ENCODE peak calls at places on chromosomes 11 and 22, in six cellular contexts. W, G, O, T, E and U are unnamed samples.
A peak's percentile ranks its signal among the peaks of the same experiment; 100 is the strongest.

GRCh38 chr22:49930596-49931412 is 12.4 kb downstream of the CRELD2 start:
- DNase-seq in G (no peak), T (peak; percentile 78), W (no peak), O (peak; percentile 96), E (peak; percentile 81), U (peak; percentile 91)

GRCh38 chr11:57491371-57492061 is 24.0 kb downstream of the SLC43A1 start:
- DNase-seq in E (peak; percentile 38), W (peak; percentile 71), G (no peak), T (no peak), O (peak; percentile 39), U (peak; percentile 81)

GRCh38 chr22:25955323-25955722 is 213.3 kb downstream of the MYO18B start:
- DNase-seq in G (no peak), E (no peak), O (no peak), T (no peak), W (no peak), U (no peak)

GRCh38 chr11:17267576-17267975 is 9.0 kb upstream of the NUCB2 start:
- DNase-seq in W (no peak), O (peak; percentile 40), G (peak; percentile 86), T (no peak), E (no peak), U (peak; percentile 73)

GRCh38 chr11:38060930-38061329 is 1462.9 kb upstream of the RAG2 start:
- DNase-seq in W (no peak), G (no peak), T (no peak), E (no peak), O (peak; percentile 41), U (no peak)

GRCh38 chr11:46845440-46845739 is 690 bp downstream of the CKAP5 start:
- DNase-seq in T (no peak), O (peak; percentile 66), G (no peak), E (no peak), W (no peak), U (no peak)

GRCh38 chr11:108873305-108873704 is 208.4 kb downstream of the DDX10 start:
- DNase-seq in O (no peak), E (no peak), G (no peak), T (no peak), W (no peak), U (no peak)

GRCh38 chr22:27825174-27825573 is 23.6 kb upstream of the MN1 start:
- DNase-seq in G (no peak), T (no peak), O (no peak), W (peak; percentile 37), E (no peak), U (peak; percentile 52)

GRCh38 chr22:41919357-41920224 is 4.7 kb upstream of the SHISA8 start:
- DNase-seq in E (no peak), O (no peak), G (no peak), T (peak; percentile 71), W (peak; percentile 68), U (peak; percentile 78)

GRCh38 chr11:125390949-125391348 is 105.1 kb downstream of the FEZ1 start:
- DNase-seq in W (no peak), T (no peak), O (peak; percentile 79), G (no peak), E (no peak), U (no peak)

DNA sequence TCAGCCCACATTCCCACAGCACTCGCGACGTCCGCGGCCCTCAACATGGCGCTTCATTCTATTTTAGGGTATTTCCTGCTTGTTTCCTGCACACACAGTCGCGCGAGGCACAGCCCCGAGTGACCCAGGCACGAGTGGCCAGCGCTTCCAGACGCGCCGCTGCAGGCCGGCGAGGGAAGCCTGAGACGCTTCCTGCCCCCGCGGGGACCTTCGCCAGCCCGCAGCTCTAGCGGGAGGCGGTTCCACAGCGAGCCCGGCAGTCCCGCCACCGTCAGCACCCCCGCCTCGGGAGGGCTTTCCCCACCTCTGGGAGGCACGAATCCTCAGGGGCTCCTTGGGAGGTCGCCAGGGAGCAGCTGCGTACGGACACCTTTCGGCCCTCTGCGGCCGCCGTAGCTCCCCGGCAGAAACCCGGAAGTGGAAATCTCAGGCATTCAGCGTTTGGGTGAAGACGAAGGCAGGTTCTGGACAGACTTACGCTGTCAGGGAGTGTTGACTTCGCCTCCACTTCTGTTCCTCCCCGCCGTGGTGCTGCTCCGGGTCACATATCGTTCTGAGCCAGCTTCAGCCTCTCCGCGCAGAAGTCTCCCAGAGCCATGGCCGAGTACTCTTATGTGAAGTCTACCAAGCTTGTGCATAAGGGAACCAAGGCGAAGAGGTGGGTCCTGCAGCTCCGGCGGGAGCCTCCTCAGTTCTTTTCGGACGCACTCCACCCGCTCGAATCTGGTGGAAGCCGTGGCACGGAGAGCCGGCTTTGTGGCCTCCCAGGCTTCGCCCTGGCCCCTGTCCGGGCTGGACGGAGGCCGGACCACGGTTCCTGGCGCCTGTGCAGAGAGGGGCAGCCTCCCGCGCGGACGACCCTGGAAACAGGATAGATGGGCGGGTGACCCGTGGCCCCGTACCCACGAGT is 2925.9 kb upstream of the OR11H1 start:
- DNase-seq in O (no peak), W (peak; percentile 84), G (no peak), E (peak; percentile 61), T (no peak), U (no peak)
- H3K4me3 ChIP-seq in O (no peak overlapping the region), W (peak overlapping the region; percentile 74), G (no peak overlapping the region), E (peak overlapping the region; percentile 68), T (no peak overlapping the region), U (no peak overlapping the region)

GRCh38 chr11:78268516-78269410 is 80.0 kb downstream of the USP35 start:
- DNase-seq in G (no peak), W (no peak), O (peak; percentile 30), E (no peak), T (no peak), U (no peak)
- TF ChIP-seq MAX in G (no peak), W (no peak), O (no peak), E (no peak), T (no peak), U (no peak)

GRCh38 chr11:118604566-118604965 is 2.8 kb upstream of the PHLDB1 start:
- DNase-seq in E (no peak), O (no peak), G (no peak), T (no peak), W (peak; percentile 32), U (no peak)

GRCh38 chr11:118606157-118606843 is 1.1 kb upstream of the PHLDB1 start:
- DNase-seq in E (no peak), T (no peak), W (no peak), O (no peak), G (no peak), U (no peak)

GRCh38 chr11:118606844-118607228 is 579 bp upstream of the PHLDB1 start:
- DNase-seq in T (no peak), E (no peak), O (no peak), W (no peak), G (no peak), U (no peak)

GRCh38 chr11:118607401-118608267 is at the start of gene PHLDB1:
- DNase-seq in O (peak; percentile 70), G (peak; percentile 48), E (peak; percentile 45), W (peak; percentile 88), T (no peak), U (peak; percentile 77)

GRCh38 chr11:118605116-118605867 is 2.1 kb upstream of the PHLDB1 start:
- DNase-seq in O (peak; percentile 55), W (peak; percentile 55), T (no peak), G (no peak), E (peak; percentile 41), U (peak; percentile 93)
- TF ChIP-seq MYC in O (no peak), W (no peak), T (no peak), G (no peak), E (no peak), U (no peak)

DNA sequence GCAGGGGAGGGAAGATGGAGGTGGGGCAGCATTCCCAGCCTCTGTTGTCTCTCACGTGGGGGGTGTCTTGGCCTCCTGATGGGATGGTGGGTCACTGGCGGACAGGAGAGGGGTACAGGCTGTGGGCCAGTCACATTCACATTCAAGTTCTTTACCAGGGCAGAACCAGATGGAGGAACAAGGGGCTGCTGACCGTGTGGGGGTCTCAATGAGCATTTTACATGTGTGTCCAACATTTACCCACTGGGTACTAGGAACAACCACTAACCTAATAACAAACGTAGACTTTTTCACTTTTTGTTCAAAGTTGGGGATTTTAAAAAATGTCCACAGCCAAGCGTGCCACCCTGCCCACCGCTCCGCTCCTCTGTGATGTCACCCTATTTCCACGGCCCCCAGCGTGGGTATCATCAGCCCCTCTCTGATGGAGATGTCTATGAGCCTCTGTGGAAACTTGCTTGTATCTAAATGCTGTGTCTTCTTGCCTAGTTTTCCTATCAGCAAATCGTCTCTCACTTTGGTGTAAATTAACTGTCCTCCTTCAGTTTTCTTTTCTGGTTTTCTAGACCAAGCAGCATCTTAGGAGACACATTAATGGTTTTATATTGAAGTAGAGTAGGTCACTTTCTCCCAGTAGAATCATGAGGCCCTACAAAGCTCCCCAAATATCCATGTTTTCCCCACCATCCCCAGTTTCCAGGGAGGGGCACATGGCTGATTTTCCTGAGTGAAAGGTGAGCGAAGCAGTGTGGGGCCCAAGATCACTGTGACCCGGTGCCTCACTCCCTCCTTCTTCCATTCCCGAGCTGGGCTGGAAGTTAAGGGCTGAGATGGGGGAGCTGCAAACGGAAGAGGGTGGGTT is 936.7 kb downstream of the BRD1 start:
- DNase-seq in O (no peak), T (no peak), W (no peak), E (no peak), G (no peak), U (no peak)
- H3K4me3 ChIP-seq in O (no peak overlapping the region), T (no peak overlapping the region), W (no peak overlapping the region), E (no peak overlapping the region), G (no peak overlapping the region), U (no peak overlapping the region)

DNA sequence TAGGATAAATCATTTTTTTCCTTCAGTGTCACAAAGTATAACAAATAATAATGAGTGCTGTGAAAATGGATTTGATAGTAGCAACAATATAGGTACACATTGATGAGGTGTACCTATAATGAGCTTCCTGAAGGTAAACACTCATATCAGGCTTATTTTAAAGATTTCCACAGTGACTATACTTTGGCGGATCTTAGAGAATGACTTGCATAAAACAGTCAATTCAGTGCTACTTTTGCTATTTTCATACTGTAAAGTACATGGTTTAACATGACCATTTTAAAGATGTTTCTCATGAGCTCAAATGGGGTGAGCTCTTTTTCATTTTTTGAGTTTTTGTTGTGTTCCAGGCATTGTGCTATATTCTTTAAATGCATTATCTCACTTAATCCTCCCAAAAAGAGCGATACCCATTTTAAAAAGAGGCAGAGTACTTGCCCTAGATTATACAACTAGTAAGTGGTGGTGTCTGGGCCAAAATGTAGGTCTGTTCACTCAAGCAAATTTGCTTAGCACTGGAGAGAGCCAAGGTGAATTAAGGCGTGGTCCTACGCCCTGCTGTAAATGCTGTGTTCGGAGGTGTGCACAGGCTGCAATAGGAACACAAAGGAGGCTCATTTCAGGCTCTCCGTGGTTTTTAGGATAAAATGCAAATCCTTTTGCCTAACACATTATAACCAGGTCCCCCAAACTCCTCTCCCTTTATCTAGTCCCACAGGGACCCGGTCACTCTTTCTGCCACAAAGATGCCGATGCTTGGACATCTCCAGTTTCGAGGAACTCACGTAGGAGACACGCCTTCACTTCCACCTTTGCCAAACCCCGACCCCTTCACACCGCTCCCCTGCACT is 617 bp upstream of the ALKBH3 start:
- DNase-seq in E (no peak), G (no peak), T (no peak), O (no peak), W (no peak), U (no peak)
- TF ChIP-seq MAX in E (no peak), G (no peak), T (no peak), O (no peak), W (no peak), U (no peak)